ENCODE peak calls at places on chromosomes 3 and 15, in four cellular contexts. One of them, this sample, is unnamed.

GRCh38 chr15:85771781-85772445 is 22.8 kb downstream of the KLHL25 start:
- DNase-seq in MCF 10A: peak
- DNase-seq in heart left ventricle: no peak
- DNase-seq in progenitor cell of endocrine pancreas: no peak
- DNase-seq in this sample: no peak

GRCh38 chr3:30810617-30811016 is 83.8 kb downstream of the GADL1 start:
- DNase-seq in progenitor cell of endocrine pancreas: no peak
- DNase-seq in heart left ventricle: peak
- DNase-seq in MCF 10A: no peak
- DNase-seq in this sample: no peak

GRCh38 chr3:45896069-45896468 is 9.7 kb downstream of the CCR9 start:
- DNase-seq in MCF 10A: no peak
- DNase-seq in progenitor cell of endocrine pancreas: no peak
- DNase-seq in heart left ventricle: no peak
- DNase-seq in this sample: no peak

GRCh38 chr3:128560768-128561167 is 67.8 kb upstream of the GATA2 start:
- DNase-seq in progenitor cell of endocrine pancreas: no peak
- DNase-seq in MCF 10A: no peak
- DNase-seq in heart left ventricle: no peak
- DNase-seq in this sample: no peak

GRCh38 chr3:164732166-164732565 is 346.1 kb downstream of the SI start:
- DNase-seq in progenitor cell of endocrine pancreas: no peak
- DNase-seq in heart left ventricle: no peak
- DNase-seq in MCF 10A: no peak
- DNase-seq in this sample: no peak

GRCh38 chr3:108623504-108623903 is 34.0 kb downstream of the DZIP3 start:
- DNase-seq in progenitor cell of endocrine pancreas: no peak
- DNase-seq in heart left ventricle: peak
- DNase-seq in MCF 10A: no peak
- DNase-seq in this sample: no peak

GRCh38 chr15:71275098-71275497 is 159.8 kb downstream of the THSD4 start:
- DNase-seq in MCF 10A: peak
- DNase-seq in heart left ventricle: no peak
- DNase-seq in progenitor cell of endocrine pancreas: no peak
- DNase-seq in this sample: peak

GRCh38 chr15:83092309-83092976 is 15.0 kb upstream of the TM6SF1 start:
- DNase-seq in progenitor cell of endocrine pancreas: no peak
- DNase-seq in heart left ventricle: peak
- DNase-seq in MCF 10A: no peak
- DNase-seq in this sample: peak

GRCh38 chr3:184450542-184450941 is 70.7 kb downstream of the CHRD start:
- DNase-seq in heart left ventricle: no peak
- DNase-seq in MCF 10A: no peak
- DNase-seq in progenitor cell of endocrine pancreas: no peak
- DNase-seq in this sample: no peak

GRCh38 chr3:172522871-172523818 is at the start of gene TNFSF10:
- DNase-seq in progenitor cell of endocrine pancreas: no peak
- DNase-seq in heart left ventricle: peak
- DNase-seq in MCF 10A: peak
- DNase-seq in this sample: peak

GRCh38 chr3:28347374-28348285 is 891 bp upstream of the ZCWPW2 start:
- DNase-seq in MCF 10A: peak
- DNase-seq in heart left ventricle: no peak
- DNase-seq in progenitor cell of endocrine pancreas: no peak
- DNase-seq in this sample: peak

GRCh38 chr3:61730058-61730457 is 168.7 kb downstream of the PTPRG start:
- DNase-seq in heart left ventricle: peak
- DNase-seq in MCF 10A: no peak
- DNase-seq in progenitor cell of endocrine pancreas: no peak
- DNase-seq in this sample: no peak

GRCh38 chr15:59165726-59166125 is 40.9 kb upstream of the LDHAL6B start:
- DNase-seq in MCF 10A: peak
- DNase-seq in heart left ventricle: no peak
- DNase-seq in progenitor cell of endocrine pancreas: no peak
- DNase-seq in this sample: peak

GRCh38 chr15:82942691-82943090 is 9.8 kb downstream of the HOMER2 start:
- DNase-seq in MCF 10A: peak
- DNase-seq in heart left ventricle: no peak
- DNase-seq in progenitor cell of endocrine pancreas: no peak
- DNase-seq in this sample: peak

GRCh38 chr3:126212629-126213375 is 32.4 kb upstream of the ALDH1L1 start:
- DNase-seq in MCF 10A: peak
- DNase-seq in progenitor cell of endocrine pancreas: peak
- DNase-seq in heart left ventricle: peak
- DNase-seq in this sample: peak

GRCh38 chr3:38027466-38028465 is 1.7 kb downstream of the PLCD1 start:
- DNase-seq in progenitor cell of endocrine pancreas: no peak
- DNase-seq in MCF 10A: no peak
- DNase-seq in heart left ventricle: no peak
- DNase-seq in this sample: no peak

GRCh38 chr3:184679056-184679502 is 32.8 kb downstream of the MAGEF1 start:
- DNase-seq in MCF 10A: no peak
- DNase-seq in progenitor cell of endocrine pancreas: no peak
- DNase-seq in heart left ventricle: peak
- DNase-seq in this sample: no peak

GRCh38 chr15:74134387-74135027 is 4.1 kb downstream of the ISLR2 start:
- DNase-seq in heart left ventricle: peak
- DNase-seq in progenitor cell of endocrine pancreas: no peak
- DNase-seq in MCF 10A: no peak
- DNase-seq in this sample: peak

GRCh38 chr15:63698731-63699130 is 101.5 kb downstream of the FBXL22 start:
- DNase-seq in heart left ventricle: no peak
- DNase-seq in progenitor cell of endocrine pancreas: no peak
- DNase-seq in MCF 10A: no peak
- DNase-seq in this sample: peak

GRCh38 chr3:140974900-140975299 is 33.3 kb downstream of the SLC25A36 start:
- DNase-seq in progenitor cell of endocrine pancreas: no peak
- DNase-seq in heart left ventricle: no peak
- DNase-seq in MCF 10A: no peak
- DNase-seq in this sample: no peak

DNA sequence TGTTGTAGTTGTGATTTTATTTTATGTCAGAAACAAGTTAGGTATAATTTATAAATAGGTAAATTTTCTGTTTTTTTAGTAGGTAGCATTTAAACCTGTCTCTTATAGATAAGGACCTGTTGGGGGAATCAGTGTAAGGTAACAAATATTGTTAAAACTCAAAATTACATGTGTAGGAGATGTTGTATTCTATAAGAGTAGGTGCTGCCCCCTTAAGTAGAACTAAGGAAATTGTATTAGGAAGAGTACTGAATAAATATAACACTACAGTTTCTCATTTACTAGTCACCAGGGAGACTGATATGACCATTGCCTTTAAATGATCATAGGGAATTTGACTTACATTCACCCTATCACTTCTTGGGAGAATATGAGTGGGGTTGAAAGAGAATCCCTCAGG is 31.2 kb downstream of the SLC25A36 start:
- DNase-seq in MCF 10A: peak
- DNase-seq in progenitor cell of endocrine pancreas: no peak
- DNase-seq in heart left ventricle: no peak
- DNase-seq in this sample: peak
- TF ChIP-seq CTCF in MCF 10A: peak
- TF ChIP-seq CTCF in progenitor cell of endocrine pancreas: peak
- TF ChIP-seq CTCF in heart left ventricle: peak
- TF ChIP-seq CTCF in this sample: peak

GRCh38 chr3:52931889-52932288 is 34.5 kb upstream of the STIMATE start:
- DNase-seq in progenitor cell of endocrine pancreas: no peak
- DNase-seq in MCF 10A: no peak
- DNase-seq in heart left ventricle: no peak
- DNase-seq in this sample: no peak
- TF ChIP-seq CTCF in progenitor cell of endocrine pancreas: no peak
- TF ChIP-seq CTCF in MCF 10A: no peak
- TF ChIP-seq CTCF in heart left ventricle: no peak
- TF ChIP-seq CTCF in this sample: no peak

GRCh38 chr15:99703603-99704443 is 29.4 kb downstream of the LYSMD4 start:
- DNase-seq in MCF 10A: peak
- DNase-seq in heart left ventricle: peak
- DNase-seq in progenitor cell of endocrine pancreas: no peak
- DNase-seq in this sample: peak
- TF ChIP-seq CTCF in MCF 10A: peak
- TF ChIP-seq CTCF in heart left ventricle: peak
- TF ChIP-seq CTCF in progenitor cell of endocrine pancreas: peak
- TF ChIP-seq CTCF in this sample: peak

DNA sequence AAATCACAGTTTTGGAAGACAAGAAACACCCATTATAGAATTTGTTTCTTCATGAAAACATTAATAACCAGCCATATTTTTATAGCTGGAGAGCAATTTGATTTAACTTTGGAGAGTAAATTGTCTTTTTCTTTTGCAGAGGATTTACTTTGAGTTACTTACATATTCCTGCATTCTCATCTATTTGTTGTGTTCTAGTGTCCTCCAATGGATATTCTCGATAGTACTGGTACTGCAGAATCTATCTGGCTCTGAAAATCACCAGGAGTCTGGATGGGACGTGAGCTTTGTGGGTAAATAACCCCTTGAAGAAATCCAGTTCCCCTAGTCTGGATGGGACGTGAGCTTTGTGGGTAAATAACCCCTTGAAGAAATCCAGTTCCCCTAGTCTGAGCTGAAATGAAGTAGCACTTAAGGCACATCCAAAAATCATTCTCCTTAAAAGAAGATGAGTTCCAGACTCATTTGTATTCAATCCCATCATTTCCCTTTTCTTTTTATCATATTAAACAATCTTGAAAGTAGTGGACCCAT is 294.1 kb upstream of the UBE2E2 start:
- DNase-seq in MCF 10A: no peak
- DNase-seq in heart left ventricle: no peak
- DNase-seq in progenitor cell of endocrine pancreas: no peak
- DNase-seq in this sample: no peak
- TF ChIP-seq CTCF in MCF 10A: no peak
- TF ChIP-seq CTCF in heart left ventricle: peak
- TF ChIP-seq CTCF in progenitor cell of endocrine pancreas: no peak
- TF ChIP-seq CTCF in this sample: no peak

GRCh38 chr15:47551079-47551478 is 166.2 kb upstream of the SEMA6D start:
- DNase-seq in heart left ventricle: no peak
- DNase-seq in progenitor cell of endocrine pancreas: no peak
- DNase-seq in MCF 10A: no peak
- DNase-seq in this sample: peak
- TF ChIP-seq CTCF in heart left ventricle: no peak
- TF ChIP-seq CTCF in progenitor cell of endocrine pancreas: no peak
- TF ChIP-seq CTCF in MCF 10A: no peak
- TF ChIP-seq CTCF in this sample: no peak

GRCh38 chr3:41202834-41203345 is 3.6 kb downstream of the CTNNB1 start:
- DNase-seq in progenitor cell of endocrine pancreas: no peak
- DNase-seq in MCF 10A: peak
- DNase-seq in heart left ventricle: peak
- DNase-seq in this sample: peak
- TF ChIP-seq CTCF in progenitor cell of endocrine pancreas: peak
- TF ChIP-seq CTCF in MCF 10A: peak
- TF ChIP-seq CTCF in heart left ventricle: peak
- TF ChIP-seq CTCF in this sample: peak

DNA sequence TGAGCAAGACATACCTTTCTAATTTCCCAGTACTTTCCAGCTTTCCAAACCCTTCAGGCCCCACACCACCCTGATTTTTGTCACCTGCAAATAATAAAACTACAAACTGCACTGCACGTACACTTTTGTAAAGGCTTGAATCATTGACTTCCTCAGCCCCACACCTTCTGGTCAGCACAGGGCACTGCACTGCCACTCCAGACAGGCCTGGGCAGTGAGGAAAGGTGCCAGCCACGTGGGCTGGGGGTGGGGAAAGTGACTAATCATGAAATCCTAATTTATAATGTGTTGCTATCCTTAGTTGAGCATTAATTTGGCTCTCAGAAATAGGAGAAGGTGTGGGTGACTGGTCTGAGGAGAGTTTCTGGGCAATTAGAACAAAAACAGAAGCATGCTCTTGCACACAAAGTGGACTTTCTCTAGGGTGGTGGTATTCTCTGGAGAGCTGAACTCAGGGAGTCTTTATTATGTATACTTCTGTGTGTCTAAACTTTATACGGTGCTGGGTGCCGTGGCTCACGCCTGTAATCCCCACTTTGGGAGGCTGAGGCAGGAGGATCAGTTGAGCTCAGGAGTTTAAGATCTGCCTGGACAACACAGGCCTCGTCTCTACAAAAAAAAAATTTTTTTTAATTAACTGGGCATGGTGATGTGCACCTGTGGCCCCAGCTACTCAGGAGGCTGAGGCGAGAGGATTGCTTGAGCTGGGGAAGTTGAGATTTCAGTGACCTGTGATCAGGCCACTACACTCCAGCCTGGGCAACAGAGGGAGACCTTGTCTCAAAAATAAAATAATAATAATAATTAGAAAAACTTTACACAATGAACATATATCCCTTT is 58.2 kb upstream of the FLNB start:
- DNase-seq in progenitor cell of endocrine pancreas: no peak
- DNase-seq in heart left ventricle: no peak
- DNase-seq in MCF 10A: peak
- DNase-seq in this sample: peak
- TF ChIP-seq CTCF in progenitor cell of endocrine pancreas: peak
- TF ChIP-seq CTCF in heart left ventricle: peak
- TF ChIP-seq CTCF in MCF 10A: peak
- TF ChIP-seq CTCF in this sample: peak

GRCh38 chr3:10883478-10884234 is 67.6 kb downstream of the SLC6A11 start:
- DNase-seq in MCF 10A: peak
- DNase-seq in progenitor cell of endocrine pancreas: no peak
- DNase-seq in heart left ventricle: no peak
- DNase-seq in this sample: peak
- TF ChIP-seq CTCF in MCF 10A: peak
- TF ChIP-seq CTCF in progenitor cell of endocrine pancreas: peak
- TF ChIP-seq CTCF in heart left ventricle: peak
- TF ChIP-seq CTCF in this sample: peak

DNA sequence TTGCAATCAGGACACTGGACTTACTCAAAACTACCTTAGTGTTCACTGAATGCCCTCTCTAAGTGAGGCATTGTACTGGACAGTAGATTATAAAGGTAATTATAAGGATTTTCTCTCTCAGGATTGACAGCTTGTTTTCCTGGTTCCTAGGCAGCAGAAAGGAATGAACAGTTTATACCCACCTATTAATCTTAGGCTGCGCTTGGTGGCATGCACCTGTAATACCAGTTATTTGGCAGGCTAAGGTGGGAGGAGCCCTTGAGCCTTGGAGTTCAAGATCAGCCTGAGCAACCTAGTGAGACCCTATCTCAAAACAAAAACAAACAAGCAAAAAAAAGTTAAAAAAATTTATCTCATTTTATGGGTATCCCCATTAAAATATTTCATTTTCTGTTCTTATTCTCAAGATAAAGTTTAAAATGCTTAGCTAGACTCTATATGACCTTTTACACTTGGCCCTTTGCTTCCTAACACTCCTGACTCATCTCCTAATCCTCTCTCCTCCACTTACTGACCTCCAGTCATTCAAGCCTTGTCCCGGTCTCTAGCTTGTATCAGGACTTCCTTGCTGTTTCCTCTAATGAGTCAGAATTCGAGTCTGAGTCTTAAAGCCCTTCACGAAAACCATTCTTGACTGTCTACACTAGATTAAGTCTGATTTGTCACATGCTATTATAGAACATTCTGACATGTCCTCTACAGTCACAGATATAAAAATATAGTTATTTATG is 348.6 kb downstream of the NLGN1 start:
- DNase-seq in MCF 10A: peak
- DNase-seq in heart left ventricle: no peak
- DNase-seq in progenitor cell of endocrine pancreas: no peak
- DNase-seq in this sample: peak
- TF ChIP-seq CTCF in MCF 10A: no peak
- TF ChIP-seq CTCF in heart left ventricle: no peak
- TF ChIP-seq CTCF in progenitor cell of endocrine pancreas: no peak
- TF ChIP-seq CTCF in this sample: no peak

GRCh38 chr15:76962337-76963013 is 30.9 kb downstream of the RCN2 start:
- DNase-seq in MCF 10A: no peak
- DNase-seq in progenitor cell of endocrine pancreas: no peak
- DNase-seq in heart left ventricle: no peak
- DNase-seq in this sample: no peak
- TF ChIP-seq CTCF in MCF 10A: no peak
- TF ChIP-seq CTCF in progenitor cell of endocrine pancreas: no peak
- TF ChIP-seq CTCF in heart left ventricle: no peak
- TF ChIP-seq CTCF in this sample: no peak